ENCODE peak calls at places on chromosomes 6 and 20, in four cellular contexts. One of them, this sample, is unnamed.

GRCh38 chr6:154457046-154457713 is 53.3 kb downstream of the CNKSR3 start:
- DNase-seq in A673: no peak
- DNase-seq in uterus: no peak
- DNase-seq in occipital lobe: no peak
- DNase-seq in this sample: no peak

GRCh38 chr6:81814365-81815109 is 62.1 kb upstream of the TENT5A start:
- DNase-seq in occipital lobe: no peak
- DNase-seq in A673: no peak
- DNase-seq in uterus: no peak
- DNase-seq in this sample: no peak

GRCh38 chr20:35135867-35136586 is 11.1 kb downstream of the EDEM2 start:
- DNase-seq in uterus: no peak
- DNase-seq in occipital lobe: no peak
- DNase-seq in A673: no peak
- DNase-seq in this sample: no peak

GRCh38 chr6:163886394-163886793 is 471.9 kb downstream of the QKI start:
- DNase-seq in occipital lobe: no peak
- DNase-seq in A673: no peak
- DNase-seq in uterus: no peak
- DNase-seq in this sample: no peak

GRCh38 chr6:12963566-12963965 is 247.0 kb downstream of the PHACTR1 start:
- DNase-seq in uterus: no peak
- DNase-seq in occipital lobe: no peak
- DNase-seq in A673: no peak
- DNase-seq in this sample: no peak

GRCh38 chr6:157244175-157244574 is 79.1 kb downstream of the TMEM242 start:
- DNase-seq in uterus: no peak
- DNase-seq in A673: peak
- DNase-seq in occipital lobe: no peak
- DNase-seq in this sample: peak

GRCh38 chr6:168049681-168050224 is 29.3 kb downstream of the FRMD1 start:
- DNase-seq in A673: no peak
- DNase-seq in occipital lobe: no peak
- DNase-seq in uterus: no peak
- DNase-seq in this sample: no peak

GRCh38 chr20:10596726-10597125 is 77.1 kb downstream of the JAG1 start:
- DNase-seq in uterus: no peak
- DNase-seq in occipital lobe: no peak
- DNase-seq in A673: peak
- DNase-seq in this sample: no peak

GRCh38 chr6:98579089-98579488 is 255.3 kb upstream of the POU3F2 start:
- DNase-seq in uterus: no peak
- DNase-seq in occipital lobe: no peak
- DNase-seq in A673: no peak
- DNase-seq in this sample: no peak

GRCh38 chr20:52192296-52193007 is 873 bp upstream of the ZFP64 start:
- DNase-seq in uterus: peak
- DNase-seq in A673: no peak
- DNase-seq in occipital lobe: no peak
- DNase-seq in this sample: no peak

GRCh38 chr20:63555661-63556381 is 1.9 kb downstream of the FNDC11 start:
- DNase-seq in uterus: no peak
- DNase-seq in occipital lobe: no peak
- DNase-seq in A673: no peak
- DNase-seq in this sample: no peak

GRCh38 chr20:36745234-36745926 is 510 bp downstream of the NDRG3 start:
- DNase-seq in A673: peak
- DNase-seq in uterus: no peak
- DNase-seq in occipital lobe: no peak
- DNase-seq in this sample: no peak

GRCh38 chr20:30922129-30922528 is 335.3 kb upstream of the DEFB115 start:
- DNase-seq in occipital lobe: no peak
- DNase-seq in uterus: no peak
- DNase-seq in A673: no peak
- DNase-seq in this sample: no peak

GRCh38 chr20:36613974-36614373 is 8.4 kb downstream of the RAB5IF start:
- DNase-seq in occipital lobe: no peak
- DNase-seq in A673: no peak
- DNase-seq in uterus: no peak
- DNase-seq in this sample: no peak

GRCh38 chr6:110137924-110138887 is 41.3 kb downstream of the WASF1 start:
- DNase-seq in A673: no peak
- DNase-seq in uterus: no peak
- DNase-seq in occipital lobe: no peak
- DNase-seq in this sample: no peak

GRCh38 chr6:110814488-110815259 is 595 bp downstream of the CDK19 start:
- DNase-seq in uterus: peak
- DNase-seq in occipital lobe: peak
- DNase-seq in A673: peak
- DNase-seq in this sample: peak

GRCh38 chr6:35557239-35557638 is 44.5 kb upstream of the TULP1 start:
- DNase-seq in occipital lobe: no peak
- DNase-seq in uterus: no peak
- DNase-seq in A673: no peak
- DNase-seq in this sample: peak

GRCh38 chr6:83270971-83271714 is 78.0 kb downstream of the RWDD2A start:
- DNase-seq in occipital lobe: no peak
- DNase-seq in A673: no peak
- DNase-seq in uterus: no peak
- DNase-seq in this sample: no peak

GRCh38 chr6:138347840-138348239 is 29.9 kb upstream of the SMIM28 start:
- DNase-seq in uterus: no peak
- DNase-seq in A673: no peak
- DNase-seq in occipital lobe: no peak
- DNase-seq in this sample: no peak

GRCh38 chr6:157187182-157188093 is 135.9 kb downstream of the TMEM242 start:
- DNase-seq in A673: no peak
- DNase-seq in occipital lobe: no peak
- DNase-seq in uterus: no peak
- DNase-seq in this sample: peak

GRCh38 chr20:8127553-8128255 is 4.4 kb upstream of the PLCB1 start:
- DNase-seq in A673: no peak
- DNase-seq in occipital lobe: no peak
- DNase-seq in uterus: no peak
- DNase-seq in this sample: no peak

GRCh38 chr6:29564875-29565274 is 5.3 kb upstream of the UBD start:
- DNase-seq in uterus: no peak
- DNase-seq in A673: no peak
- DNase-seq in occipital lobe: no peak
- DNase-seq in this sample: no peak

GRCh38 chr6:26571592-26572296 is 25.0 kb upstream of the ABT1 start:
- DNase-seq in uterus: peak
- DNase-seq in occipital lobe: no peak
- DNase-seq in A673: peak
- DNase-seq in this sample: peak

This sample was measured in gastrocnemius medialis.